ENCODE peak calls at places on chromosomes 13 and 19, in nine cellular contexts. T is tibial artery; J is RPMI8226; V is activated naive CD8-positive, alpha-beta T cell treated with anti-CD3 and anti-CD28 coated beads, Interleukin-2, amount 50 U/mL, for 24 hours; M is Peyer's patch; D is stimulated activated CD8-positive, alpha-beta memory T cell treated with anti-CD3 and anti-CD28 coated beads, Interleukin-2, amount 100 ng/mL, for 1 hour; P is astrocyte of the spinal cord; Y is NCI-H2081; C is ELF-1. W is an unnamed sample.
A peak's percentile ranks its signal among the peaks of the same experiment; 100 is the strongest.

GRCh38 chr19:11594084-11594483 is 3.2 kb upstream of the ZNF627 start:
- DNase-seq in T (no peak), J (no peak), V (no peak), M (no peak), D (no peak), P (no peak), Y (no peak), C (no peak), W (no peak)

GRCh38 chr19:50331187-50332013 is 2.2 kb upstream of the KCNC3 start:
- DNase-seq in T (no peak), J (no peak), V (no peak), M (no peak), D (no peak), P (no peak), Y (no peak), C (peak; percentile 46), W (peak; percentile 64)

GRCh38 chr13:20828540-20829364 is 55.0 kb upstream of the EEF1AKMT1 start:
- DNase-seq in T (no peak), J (peak; percentile 62), V (peak; percentile 16), M (no peak), D (no peak), P (peak; percentile 70), Y (peak; percentile 21), C (peak; percentile 41), W (peak; percentile 72)

GRCh38 chr13:38539632-38540031 is 147.2 kb upstream of the FREM2 start:
- DNase-seq in T (no peak), J (no peak), V (no peak), M (no peak), D (no peak), P (no peak), Y (no peak), C (no peak), W (no peak)

GRCh38 chr19:15425321-15425950 is 6.6 kb upstream of the AKAP8L start:
- DNase-seq in T (no peak), J (no peak), V (no peak), M (no peak), D (no peak), P (no peak), Y (no peak), C (no peak), W (no peak)

GRCh38 chr19:18349524-18350128 is 9.2 kb downstream of the PGPEP1 start:
- DNase-seq in T (peak; percentile 48), J (peak; percentile 48), V (peak; percentile 62), M (peak; percentile 44), D (no peak), P (peak; percentile 53), Y (peak; percentile 12), C (peak; percentile 37), W (peak; percentile 49)

GRCh38 chr19:17872251-17873001 is 681 bp downstream of the SLC5A5 start:
- DNase-seq in T (no peak), J (no peak), V (peak; percentile 64), M (peak; percentile 53), D (no peak), P (no peak), Y (no peak), C (no peak), W (no peak)

GRCh38 chr19:33214621-33215020 is 11.0 kb downstream of the SLC7A10 start:
- DNase-seq in T (no peak), J (peak; percentile 20), V (no peak), M (no peak), D (no peak), P (peak; percentile 20), Y (no peak), C (peak; percentile 72), W (peak; percentile 81)

GRCh38 chr13:51737609-51738008 is 66.4 kb downstream of the DHRS12 start:
- DNase-seq in T (no peak), J (no peak), V (no peak), M (no peak), D (no peak), P (no peak), Y (no peak), C (no peak), W (no peak)

GRCh38 chr13:76792680-76793334 is 93.4 kb downstream of the KCTD12 start:
- DNase-seq in T (peak; percentile 48), J (peak; percentile 31), V (no peak), M (no peak), D (no peak), P (peak; percentile 63), Y (no peak), C (no peak), W (no peak)

GRCh38 chr19:510606-511100 is 3.4 kb downstream of the TPGS1 start:
- DNase-seq in T (peak; percentile 46), J (peak; percentile 94), V (peak; percentile 96), M (peak; percentile 80), D (peak; percentile 81), P (peak; percentile 82), Y (peak; percentile 90), C (peak; percentile 98), W (peak; percentile 94)

GRCh38 chr13:48662226-48662625 is 8.5 kb downstream of the CYSLTR2 start:
- DNase-seq in T (no peak), J (no peak), V (no peak), M (no peak), D (no peak), P (no peak), Y (no peak), C (no peak), W (no peak)

GRCh38 chr13:90933097-90933826 is 414.2 kb upstream of the MIR17HG start:
- DNase-seq in T (no peak), J (no peak), V (no peak), M (no peak), D (no peak), P (no peak), Y (no peak), C (no peak), W (no peak)

GRCh38 chr19:29415507-29415906 is 110.3 kb upstream of the VSTM2B start:
- DNase-seq in T (no peak), J (no peak), V (no peak), M (no peak), D (no peak), P (no peak), Y (no peak), C (peak; percentile 50), W (peak; percentile 42)

GRCh38 chr13:106594986-106595385 is 27.0 kb upstream of the ARGLU1 start:
- DNase-seq in T (no peak), J (no peak), V (no peak), M (no peak), D (no peak), P (no peak), Y (no peak), C (no peak), W (no peak)

W was measured in neural progenitor cell.